ENCODE peak calls at places on chromosomes 11 and 22, in seven cellular contexts. R is left ventricle myocardium inferior, D is stomach, H is body of pancreas, O is IMR-90, Z is aorta, U is iPS DF 6.9. P is an unnamed sample.
A peak's percentile ranks its signal among the peaks of the same experiment; 100 is the strongest.

GRCh38 chr11:111183706-111184105 is 61.8 kb upstream of the POU2AF2 start:
- DNase-seq in R (no peak), D (no peak), H (no peak), O (peak; percentile 42), Z (no peak), U (no peak), P (no peak)

GRCh38 chr11:111347723-111348115 is 31.4 kb downstream of the POU2AF1 start:
- DNase-seq in R (no peak), D (no peak), H (no peak), O (peak; percentile 28), Z (no peak), U (no peak), P (peak; percentile 29)

GRCh38 chr22:28768701-28769393 is 3.6 kb upstream of the CCDC117 start:
- DNase-seq in R (no peak), D (no peak), H (no peak), O (no peak), Z (no peak), U (no peak), P (no peak)

GRCh38 chr11:121494355-121495099 is 41.8 kb upstream of the SORL1-AS1 start:
- DNase-seq in R (no peak), D (no peak), H (no peak), O (no peak), Z (no peak), U (no peak), P (no peak)

GRCh38 chr22:39610246-39610645 is 39.7 kb downstream of the CACNA1I start:
- DNase-seq in R (no peak), D (no peak), H (no peak), O (no peak), Z (no peak), U (no peak), P (no peak)

GRCh38 chr11:8209208-8209807 is 40.5 kb upstream of the RIC3 start:
- DNase-seq in R (peak; percentile 33), D (peak; percentile 33), H (peak; percentile 55), O (no peak), Z (no peak), U (no peak), P (no peak)

GRCh38 chr11:69007978-69008381 is 5.1 kb downstream of the MRGPRF start:
- DNase-seq in R (no peak), D (no peak), H (no peak), O (peak; percentile 71), Z (peak; percentile 69), U (no peak), P (no peak)

GRCh38 chr11:6320411-6321207 is at the start of gene CAVIN3:
- DNase-seq in R (peak; percentile 90), D (peak; percentile 70), H (peak; percentile 74), O (peak; percentile 85), Z (peak; percentile 96), U (no peak), P (peak; percentile 66)

GRCh38 chr11:114746013-114746412 is 67.7 kb downstream of the NXPE2 start:
- DNase-seq in R (no peak), D (no peak), H (no peak), O (no peak), Z (no peak), U (no peak), P (no peak)

GRCh38 chr11:32116668-32117067 is 25.8 kb downstream of the RCN1 start:
- DNase-seq in R (no peak), D (no peak), H (no peak), O (no peak), Z (no peak), U (no peak), P (no peak)

GRCh38 chr11:109422755-109423113 is 744 bp downstream of the C11orf87 start:
- DNase-seq in R (no peak), D (no peak), H (no peak), O (no peak), Z (no peak), U (no peak), P (no peak)

GRCh38 chr11:113874920-113875413 is 405 bp downstream of the USP28 start:
- DNase-seq in R (no peak), D (no peak), H (no peak), O (peak; percentile 35), Z (no peak), U (no peak), P (no peak)

GRCh38 chr22:45671783-45672563 is at the start of gene ATXN10:
- DNase-seq in R (peak; percentile 69), D (peak; percentile 48), H (peak; percentile 62), O (peak; percentile 65), Z (peak; percentile 87), U (peak; percentile 25), P (peak; percentile 19)

GRCh38 chr11:16410479-16410878 is 54.1 kb upstream of the SOX6 start:
- DNase-seq in R (no peak), D (no peak), H (no peak), O (no peak), Z (no peak), U (no peak), P (peak; percentile 13)

GRCh38 chr22:34798605-34799004 is 267.4 kb upstream of the ISX start:
- DNase-seq in R (no peak), D (no peak), H (no peak), O (no peak), Z (no peak), U (no peak), P (no peak)

GRCh38 chr22:46421272-46421671 is 85.8 kb downstream of the TRMU start:
- DNase-seq in R (no peak), D (no peak), H (no peak), O (no peak), Z (no peak), U (no peak), P (no peak)

GRCh38 chr22:37343343-37343742 is 61.0 kb downstream of the CYTH4 start:
- DNase-seq in R (no peak), D (no peak), H (no peak), O (no peak), Z (no peak), U (no peak), P (no peak)

GRCh38 chr11:102120437-102120935 is 10.2 kb downstream of the YAP1 start:
- DNase-seq in R (no peak), D (no peak), H (no peak), O (peak; percentile 39), Z (no peak), U (no peak), P (no peak)

GRCh38 chr11:35170503-35170902 is 31.5 kb downstream of the CD44 start:
- DNase-seq in R (no peak), D (no peak), H (no peak), O (no peak), Z (no peak), U (no peak), P (no peak)
- H3K4me1 ChIP-seq in R (peaks cover 61% of the 10 kb centered on the region), D (peaks cover 47% of the 10 kb centered on the region), H (peaks cover 79% of the 10 kb centered on the region), O (peaks cover 38% of the 10 kb centered on the region), Z (peaks cover 33% of the 10 kb centered on the region), U (no peaks in the 10 kb centered on the region), P (peaks cover 43% of the 10 kb centered on the region)

GRCh38 chr11:10742460-10743208 is 8.4 kb upstream of the CTR9 start:
- DNase-seq in R (no peak), D (no peak), H (no peak), O (peak; percentile 88), Z (no peak), U (no peak), P (no peak)
- H3K27ac ChIP-seq in R (no peak overlapping the region), D (peak overlapping the region; percentile 1), H (no peak overlapping the region), O (no peak overlapping the region), Z (no peak overlapping the region), U (no peak overlapping the region), P (no peak overlapping the region)

DNA sequence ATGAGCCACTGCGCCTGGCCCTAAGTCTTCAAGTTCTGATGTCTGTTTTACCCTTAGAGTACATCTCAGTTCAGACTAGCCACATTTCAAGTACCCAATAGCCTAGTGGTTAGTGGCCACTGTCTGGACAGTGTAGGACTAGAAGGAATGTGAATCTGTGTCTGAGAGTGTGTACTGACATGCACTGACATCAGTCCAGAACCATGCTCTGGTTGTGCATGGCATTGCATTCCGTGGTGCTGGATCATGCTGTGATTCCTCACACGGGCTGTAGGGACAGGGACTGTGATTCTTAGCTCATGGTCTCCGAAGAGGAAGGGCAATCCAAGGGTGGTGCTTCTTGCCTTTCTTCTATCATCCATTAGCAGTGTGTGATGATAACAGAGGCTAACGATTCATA is 41.1 kb downstream of the AMOTL1 start:
- DNase-seq in R (no peak), D (no peak), H (no peak), O (peak; percentile 63), Z (no peak), U (no peak), P (no peak)
- H3K4me1 ChIP-seq in R (peaks cover 38% of the 10 kb centered on the region), D (peaks cover 10% of the 10 kb centered on the region), H (peaks cover 15% of the 10 kb centered on the region), O (peaks cover 37% of the 10 kb centered on the region), Z (peaks cover 6% of the 10 kb centered on the region), U (no peaks in the 10 kb centered on the region), P (peaks cover 33% of the 10 kb centered on the region)

GRCh38 chr11:46521947-46522681 is 71.7 kb downstream of the AMBRA1 start:
- DNase-seq in R (no peak), D (no peak), H (no peak), O (peak; percentile 79), Z (no peak), U (no peak), P (no peak)
- H3K27ac ChIP-seq in R (no peak overlapping the region), D (no peak overlapping the region), H (no peak overlapping the region), O (no peak overlapping the region), Z (no peak overlapping the region), U (no peak overlapping the region), P (peak overlapping the region; percentile 43)